ENCODE peak calls at places on chromosomes 11 and 22, in ten cellular contexts. D is B cell; F is stimulated activated naive CD4-positive, alpha-beta T cell; J is myocyte; V is tibial artery; T is psoas muscle; E is frontal cortex; B is activated effector memory CD4-positive, alpha-beta T cell treated with Interleukin-2 at 50 U/mL for 16 hours; P is HAP-1; U is hippocampal formation. K is an unnamed sample.

GRCh38 chr11:84381666-84382065 is 1095.5 kb upstream of the CCDC90B start:
- DNase-seq in D (no peak), F (no peak), J (no peak), V (no peak), T (no peak), E (no peak), B (no peak), P (no peak), U (no peak), K (no peak)

GRCh38 chr11:134207538-134208239 is 16.1 kb downstream of the NCAPD3 start:
- DNase-seq in D (no peak), F (peak; percentile 62), J (peak; percentile 24), V (no peak), T (peak; percentile 29), E (no peak), B (peak; percentile 48), P (no peak), U (no peak), K (peak; percentile 10)

GRCh38 chr11:6611092-6612007 is 666 bp downstream of the TAF10 start:
- DNase-seq in D (no peak), F (no peak), J (peak; percentile 38), V (peak; percentile 44), T (peak; percentile 57), E (no peak), B (no peak), P (no peak), U (no peak), K (no peak)

GRCh38 chr11:108959124-108959761 is 294.4 kb downstream of the DDX10 start:
- DNase-seq in D (no peak), F (no peak), J (no peak), V (no peak), T (no peak), E (no peak), B (no peak), P (no peak), U (no peak), K (no peak)

GRCh38 chr11:11940551-11940950 is 67.9 kb downstream of the DKK3 start:
- DNase-seq in D (no peak), F (no peak), J (no peak), V (no peak), T (no peak), E (no peak), B (no peak), P (no peak), U (no peak), K (no peak)

GRCh38 chr22:50148166-50148500 is 22.4 kb upstream of the PANX2 start:
- DNase-seq in D (no peak), F (no peak), J (no peak), V (no peak), T (no peak), E (no peak), B (no peak), P (no peak), U (no peak), K (no peak)

GRCh38 chr22:36369922-36370781 is 17.6 kb downstream of the MYH9 start:
- DNase-seq in D (no peak), F (peak; percentile 46), J (peak; percentile 62), V (peak; percentile 68), T (peak; percentile 34), E (no peak), B (no peak), P (no peak), U (no peak), K (no peak)

GRCh38 chr11:2085251-2086066 is 53.7 kb downstream of the IGF2 start:
- DNase-seq in D (no peak), F (no peak), J (no peak), V (peak; percentile 14), T (no peak), E (no peak), B (no peak), P (no peak), U (no peak), K (no peak)

GRCh38 chr22:29328566-29329500 is 13.3 kb upstream of the RASL10A start:
- DNase-seq in D (no peak), F (no peak), J (peak; percentile 93), V (no peak), T (peak; percentile 74), E (peak; percentile 69), B (no peak), P (no peak), U (no peak), K (no peak)

GRCh38 chr11:129077191-129077590 is 114.9 kb downstream of the ARHGAP32 start:
- DNase-seq in D (no peak), F (no peak), J (no peak), V (no peak), T (no peak), E (no peak), B (no peak), P (no peak), U (no peak), K (no peak)

GRCh38 chr11:7444582-7444981 is 40.7 kb upstream of the OLFML1 start:
- DNase-seq in D (no peak), F (no peak), J (no peak), V (no peak), T (no peak), E (no peak), B (no peak), P (no peak), U (no peak), K (no peak)

GRCh38 chr11:114257621-114258558 is 38.3 kb upstream of the NNMT start:
- DNase-seq in D (no peak), F (no peak), J (no peak), V (peak; percentile 78), T (peak; percentile 69), E (peak; percentile 69), B (no peak), P (no peak), U (peak; percentile 50), K (no peak)

GRCh38 chr11:116832350-116833290 is 2.9 kb downstream of the APOC3 start:
- DNase-seq in D (no peak), F (no peak), J (no peak), V (no peak), T (no peak), E (no peak), B (no peak), P (no peak), U (no peak), K (no peak)

GRCh38 chr11:34274712-34275398 is 83.0 kb downstream of the ABTB2 start:
- DNase-seq in D (no peak), F (no peak), J (peak; percentile 66), V (peak; percentile 93), T (peak; percentile 87), E (peak; percentile 69), B (no peak), P (no peak), U (peak; percentile 61), K (no peak)

GRCh38 chr11:32015435-32015834 is 75.4 kb upstream of the RCN1 start:
- DNase-seq in D (no peak), F (no peak), J (no peak), V (no peak), T (no peak), E (no peak), B (no peak), P (no peak), U (no peak), K (no peak)

GRCh38 chr11:61912530-61912898 is 4.9 kb downstream of the RAB3IL1 start:
- DNase-seq in D (no peak), F (no peak), J (no peak), V (peak; percentile 70), T (no peak), E (no peak), B (no peak), P (no peak), U (peak; percentile 12), K (no peak)

GRCh38 chr22:50018608-50019291 is 6.2 kb upstream of the IL17REL start:
- DNase-seq in D (no peak), F (peak; percentile 19), J (no peak), V (no peak), T (no peak), E (no peak), B (no peak), P (no peak), U (no peak), K (no peak)

GRCh38 chr11:79486239-79486984 is 45.6 kb upstream of the TENM4 start:
- DNase-seq in D (no peak), F (no peak), J (no peak), V (no peak), T (no peak), E (no peak), B (no peak), P (no peak), U (no peak), K (no peak)

GRCh38 chr11:60783911-60784310 is 1.2 kb upstream of the MS4A10 start:
- DNase-seq in D (no peak), F (no peak), J (no peak), V (no peak), T (no peak), E (no peak), B (no peak), P (no peak), U (no peak), K (no peak)

GRCh38 chr11:19551454-19551853 is 161.2 kb upstream of the NAV2 start:
- DNase-seq in D (no peak), F (no peak), J (no peak), V (no peak), T (no peak), E (no peak), B (no peak), P (no peak), U (no peak), K (no peak)

GRCh38 chr11:77457340-77457739 is 16.6 kb downstream of the PAK1 start:
- DNase-seq in D (no peak), F (no peak), J (peak; percentile 41), V (no peak), T (no peak), E (no peak), B (no peak), P (peak; percentile 29), U (no peak), K (no peak)

GRCh38 chr22:19892249-19892879 is 37.7 kb upstream of the GNB1L start:
- DNase-seq in D (no peak), F (peak; percentile 72), J (no peak), V (no peak), T (no peak), E (no peak), B (peak; percentile 45), P (no peak), U (no peak), K (no peak)

GRCh38 chr11:14288189-14288935 is 70.6 kb downstream of the RRAS2 start:
- DNase-seq in D (no peak), F (no peak), J (peak; percentile 35), V (no peak), T (no peak), E (no peak), B (no peak), P (no peak), U (no peak), K (no peak)

GRCh38 chr11:131108780-131109179 is 192.5 kb upstream of the SNX19 start:
- DNase-seq in D (no peak), F (no peak), J (peak; percentile 21), V (no peak), T (no peak), E (no peak), B (no peak), P (no peak), U (no peak), K (no peak)

GRCh38 chr22:21101877-21102638 is 56.3 kb downstream of the LRRC74B start:
- DNase-seq in D (no peak), F (no peak), J (no peak), V (no peak), T (no peak), E (no peak), B (no peak), P (no peak), U (no peak), K (no peak)

GRCh38 chr22:38740754-38741153 is 15.0 kb downstream of the SUN2 start:
- DNase-seq in D (no peak), F (no peak), J (no peak), V (no peak), T (no peak), E (no peak), B (no peak), P (no peak), U (no peak), K (no peak)